ENCODE peak calls at places on chromosomes 5 and 9, in eight cellular contexts. One of them, this sample, is unnamed. For H3K9me3, the result is how much of the 10 kb centered on the place peaks cover.

GRCh38 chr9:84403288-84403687 is 62.7 kb upstream of the SLC28A3 start:
- DNase-seq in heart right ventricle: no peak
- DNase-seq in A549: no peak
- DNase-seq in testis: no peak
- DNase-seq in neuronal stem cell: no peak
- DNase-seq in MM.1S: no peak
- DNase-seq in adipocyte: no peak
- DNase-seq in CD4-positive, alpha-beta T cell: no peak
- DNase-seq in this sample: no peak

GRCh38 chr9:18184034-18184800 is 289.7 kb upstream of the ADAMTSL1 start:
- DNase-seq in MM.1S: no peak
- DNase-seq in testis: no peak
- DNase-seq in A549: no peak
- DNase-seq in CD4-positive, alpha-beta T cell: no peak
- DNase-seq in adipocyte: peak
- DNase-seq in neuronal stem cell: no peak
- DNase-seq in heart right ventricle: no peak
- DNase-seq in this sample: no peak

GRCh38 chr5:81948349-81948748 is 23.5 kb upstream of the ATG10 start:
- DNase-seq in MM.1S: no peak
- DNase-seq in A549: no peak
- DNase-seq in adipocyte: peak
- DNase-seq in neuronal stem cell: no peak
- DNase-seq in testis: no peak
- DNase-seq in CD4-positive, alpha-beta T cell: no peak
- DNase-seq in heart right ventricle: no peak
- DNase-seq in this sample: no peak

GRCh38 chr9:94927048-94927761 is 200.7 kb downstream of the AOPEP start:
- DNase-seq in MM.1S: no peak
- DNase-seq in CD4-positive, alpha-beta T cell: no peak
- DNase-seq in A549: no peak
- DNase-seq in heart right ventricle: no peak
- DNase-seq in neuronal stem cell: no peak
- DNase-seq in testis: no peak
- DNase-seq in adipocyte: no peak
- DNase-seq in this sample: no peak

GRCh38 chr9:136567651-136568287 is 21.9 kb upstream of the NOTCH1 start:
- DNase-seq in neuronal stem cell: no peak
- DNase-seq in testis: peak
- DNase-seq in adipocyte: peak
- DNase-seq in CD4-positive, alpha-beta T cell: no peak
- DNase-seq in A549: peak
- DNase-seq in MM.1S: no peak
- DNase-seq in heart right ventricle: peak
- DNase-seq in this sample: no peak

GRCh38 chr5:134585966-134586365 is 46.7 kb downstream of the SAR1B start:
- DNase-seq in testis: no peak
- DNase-seq in neuronal stem cell: no peak
- DNase-seq in heart right ventricle: no peak
- DNase-seq in A549: no peak
- DNase-seq in CD4-positive, alpha-beta T cell: no peak
- DNase-seq in MM.1S: no peak
- DNase-seq in adipocyte: no peak
- DNase-seq in this sample: no peak

GRCh38 chr9:19485193-19485592 is 76.4 kb downstream of the ACER2 start:
- DNase-seq in CD4-positive, alpha-beta T cell: no peak
- DNase-seq in MM.1S: no peak
- DNase-seq in testis: no peak
- DNase-seq in neuronal stem cell: no peak
- DNase-seq in A549: no peak
- DNase-seq in adipocyte: no peak
- DNase-seq in heart right ventricle: no peak
- DNase-seq in this sample: no peak

GRCh38 chr9:71353723-71354122 is 232.3 kb upstream of the TRPM3 start:
- DNase-seq in testis: no peak
- DNase-seq in heart right ventricle: no peak
- DNase-seq in MM.1S: peak
- DNase-seq in CD4-positive, alpha-beta T cell: no peak
- DNase-seq in adipocyte: peak
- DNase-seq in neuronal stem cell: no peak
- DNase-seq in A549: no peak
- DNase-seq in this sample: no peak

GRCh38 chr5:87081511-87082372 is 185.9 kb upstream of the RASA1 start:
- DNase-seq in adipocyte: no peak
- DNase-seq in testis: peak
- DNase-seq in heart right ventricle: no peak
- DNase-seq in CD4-positive, alpha-beta T cell: no peak
- DNase-seq in MM.1S: peak
- DNase-seq in neuronal stem cell: no peak
- DNase-seq in A549: no peak
- DNase-seq in this sample: no peak

DNA sequence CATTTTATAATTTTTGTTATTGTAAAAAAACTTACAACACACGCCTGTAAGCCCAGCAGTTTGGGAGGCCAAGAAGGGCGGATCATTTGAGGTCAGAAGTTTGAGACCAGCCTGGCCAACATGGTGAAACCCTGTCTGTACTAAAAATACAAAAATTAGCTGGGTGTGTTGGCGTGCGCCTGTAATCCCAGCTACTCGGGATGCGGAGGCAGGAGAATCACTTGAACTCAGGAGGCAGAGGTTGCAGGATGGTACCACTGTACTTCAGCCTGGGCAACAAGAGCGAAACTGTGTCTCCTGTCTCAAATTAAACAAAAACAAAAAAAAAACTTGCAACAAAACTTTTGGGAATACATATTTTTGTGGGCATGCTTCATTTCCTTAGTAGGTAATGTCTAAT is 164.6 kb downstream of the CACNA1B start:
- DNase-seq in heart right ventricle: no peak
- DNase-seq in neuronal stem cell: no peak
- DNase-seq in A549: no peak
- DNase-seq in adipocyte: no peak
- DNase-seq in testis: no peak
- DNase-seq in MM.1S: no peak
- DNase-seq in CD4-positive, alpha-beta T cell: no peak
- DNase-seq in this sample: no peak
- H3K9me3 ChIP-seq in heart right ventricle: under half
- H3K9me3 ChIP-seq in neuronal stem cell: under half
- H3K9me3 ChIP-seq in A549: under half
- H3K9me3 ChIP-seq in adipocyte: under half
- H3K9me3 ChIP-seq in testis: under half
- H3K9me3 ChIP-seq in MM.1S: under half
- H3K9me3 ChIP-seq in CD4-positive, alpha-beta T cell: under half
- H3K9me3 ChIP-seq in this sample: under half

GRCh38 chr5:148259288-148259687 is 9.3 kb upstream of the SPINK13 start:
- DNase-seq in MM.1S: no peak
- DNase-seq in adipocyte: no peak
- DNase-seq in heart right ventricle: no peak
- DNase-seq in testis: no peak
- DNase-seq in CD4-positive, alpha-beta T cell: no peak
- DNase-seq in neuronal stem cell: no peak
- DNase-seq in A549: no peak
- DNase-seq in this sample: no peak

GRCh38 chr5:148261221-148261620 is 7.4 kb upstream of the SPINK13 start:
- DNase-seq in CD4-positive, alpha-beta T cell: no peak
- DNase-seq in adipocyte: no peak
- DNase-seq in testis: no peak
- DNase-seq in heart right ventricle: no peak
- DNase-seq in MM.1S: no peak
- DNase-seq in neuronal stem cell: no peak
- DNase-seq in A549: no peak
- DNase-seq in this sample: no peak

DNA sequence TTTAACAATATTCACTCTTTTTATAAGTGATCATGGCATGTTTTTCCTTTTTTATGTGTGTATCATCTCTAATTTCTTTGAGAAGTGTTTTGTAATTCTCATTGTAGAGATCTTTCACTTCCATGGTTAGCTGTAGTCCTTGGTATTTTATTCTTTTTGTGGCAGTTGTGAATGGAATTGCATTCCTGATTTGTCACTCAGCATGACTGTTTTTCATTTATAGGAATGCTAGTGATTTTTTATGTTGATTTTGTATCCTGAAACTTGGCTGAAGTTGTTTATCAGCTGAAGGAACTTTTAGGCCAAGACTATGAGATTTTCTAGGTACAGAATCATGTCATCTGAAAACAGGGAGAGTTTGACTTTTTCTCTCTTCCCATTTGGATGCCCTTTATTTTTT is 13.1 kb upstream of the SPINK13 start:
- DNase-seq in adipocyte: peak
- DNase-seq in MM.1S: no peak
- DNase-seq in heart right ventricle: no peak
- DNase-seq in neuronal stem cell: no peak
- DNase-seq in CD4-positive, alpha-beta T cell: no peak
- DNase-seq in A549: no peak
- DNase-seq in testis: no peak
- DNase-seq in this sample: no peak
- H3K9me3 ChIP-seq in adipocyte: under half
- H3K9me3 ChIP-seq in MM.1S: under half
- H3K9me3 ChIP-seq in heart right ventricle: under half
- H3K9me3 ChIP-seq in neuronal stem cell: under half
- H3K9me3 ChIP-seq in CD4-positive, alpha-beta T cell: under half
- H3K9me3 ChIP-seq in A549: under half
- H3K9me3 ChIP-seq in testis: under half
- H3K9me3 ChIP-seq in this sample: under half

GRCh38 chr5:180250329-180250728 is 41.3 kb upstream of the RASGEF1C start:
- DNase-seq in testis: no peak
- DNase-seq in neuronal stem cell: no peak
- DNase-seq in heart right ventricle: no peak
- DNase-seq in adipocyte: no peak
- DNase-seq in MM.1S: no peak
- DNase-seq in CD4-positive, alpha-beta T cell: no peak
- DNase-seq in A549: no peak
- DNase-seq in this sample: no peak

GRCh38 chr5:180251887-180252286 is 40.0 kb downstream of the MAPK9 start:
- DNase-seq in CD4-positive, alpha-beta T cell: no peak
- DNase-seq in MM.1S: no peak
- DNase-seq in testis: no peak
- DNase-seq in neuronal stem cell: no peak
- DNase-seq in A549: no peak
- DNase-seq in adipocyte: no peak
- DNase-seq in heart right ventricle: no peak
- DNase-seq in this sample: no peak

GRCh38 chr5:180253036-180253824 is 38.7 kb downstream of the MAPK9 start:
- DNase-seq in testis: no peak
- DNase-seq in heart right ventricle: no peak
- DNase-seq in CD4-positive, alpha-beta T cell: no peak
- DNase-seq in A549: no peak
- DNase-seq in neuronal stem cell: no peak
- DNase-seq in adipocyte: no peak
- DNase-seq in MM.1S: no peak
- DNase-seq in this sample: no peak

GRCh38 chr5:180251141-180251540 is 40.7 kb downstream of the MAPK9 start:
- DNase-seq in testis: no peak
- DNase-seq in CD4-positive, alpha-beta T cell: no peak
- DNase-seq in MM.1S: no peak
- DNase-seq in neuronal stem cell: no peak
- DNase-seq in A549: no peak
- DNase-seq in heart right ventricle: no peak
- DNase-seq in adipocyte: no peak
- DNase-seq in this sample: no peak
- H3K9me3 ChIP-seq in testis: under half
- H3K9me3 ChIP-seq in CD4-positive, alpha-beta T cell: half or more
- H3K9me3 ChIP-seq in MM.1S: under half
- H3K9me3 ChIP-seq in neuronal stem cell: half or more
- H3K9me3 ChIP-seq in A549: half or more
- H3K9me3 ChIP-seq in heart right ventricle: half or more
- H3K9me3 ChIP-seq in adipocyte: half or more
- H3K9me3 ChIP-seq in this sample: under half

DNA sequence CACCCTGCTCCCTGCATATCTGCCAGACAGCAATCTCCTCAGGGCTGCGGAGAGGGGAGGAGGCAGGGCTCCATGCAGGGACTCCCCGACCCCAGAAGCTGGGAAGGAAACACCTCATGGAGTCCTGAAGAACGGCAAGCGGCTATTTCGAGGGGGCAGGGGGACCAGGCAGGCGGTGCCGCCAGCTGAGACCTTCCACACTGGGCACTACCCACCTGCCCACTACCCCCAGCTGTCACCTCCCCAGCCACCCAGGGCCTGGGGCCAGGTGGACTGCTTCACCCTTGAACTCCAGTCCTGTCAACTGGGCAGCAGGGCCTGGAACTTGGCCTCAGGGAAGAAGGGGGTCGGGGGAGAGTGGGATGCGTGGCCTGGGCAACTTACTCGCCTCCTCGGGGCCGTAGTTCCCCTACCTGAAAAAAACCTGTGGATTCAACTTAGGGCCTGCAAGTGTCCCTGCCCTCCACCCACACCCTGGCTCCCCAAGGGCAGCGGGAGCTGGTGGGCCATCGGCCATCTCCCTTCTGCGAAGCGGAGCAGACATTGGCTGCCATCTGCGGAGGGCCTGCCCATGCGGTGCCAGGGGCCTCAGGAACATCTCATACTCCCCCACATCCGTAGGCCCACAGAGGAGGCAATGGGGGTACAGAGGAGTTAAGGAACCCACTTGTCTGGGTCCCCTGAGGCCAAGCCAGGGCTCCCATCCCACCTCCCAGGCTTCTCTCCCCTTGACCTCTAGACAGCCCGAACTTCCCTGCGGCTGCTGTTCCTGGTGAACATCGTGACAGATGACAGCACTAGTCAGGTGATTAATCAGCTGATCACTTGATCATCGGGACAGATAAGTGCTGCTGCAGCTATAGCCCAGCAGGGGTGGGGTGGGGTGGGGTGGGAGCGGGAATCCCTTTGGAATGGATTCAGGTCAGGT is 18.5 kb upstream of the RALGDS start:
- DNase-seq in testis: no peak
- DNase-seq in CD4-positive, alpha-beta T cell: no peak
- DNase-seq in adipocyte: no peak
- DNase-seq in heart right ventricle: no peak
- DNase-seq in MM.1S: no peak
- DNase-seq in A549: no peak
- DNase-seq in neuronal stem cell: no peak
- DNase-seq in this sample: no peak
- H3K9me3 ChIP-seq in testis: under half
- H3K9me3 ChIP-seq in CD4-positive, alpha-beta T cell: under half
- H3K9me3 ChIP-seq in adipocyte: under half
- H3K9me3 ChIP-seq in heart right ventricle: under half
- H3K9me3 ChIP-seq in MM.1S: under half
- H3K9me3 ChIP-seq in A549: under half
- H3K9me3 ChIP-seq in neuronal stem cell: under half
- H3K9me3 ChIP-seq in this sample: under half

GRCh38 chr5:15183520-15183919 is 311.9 kb upstream of the ANKH start:
- DNase-seq in A549: no peak
- DNase-seq in CD4-positive, alpha-beta T cell: no peak
- DNase-seq in neuronal stem cell: no peak
- DNase-seq in heart right ventricle: no peak
- DNase-seq in MM.1S: no peak
- DNase-seq in testis: no peak
- DNase-seq in adipocyte: peak
- DNase-seq in this sample: peak
- H3K9me3 ChIP-seq in A549: under half
- H3K9me3 ChIP-seq in CD4-positive, alpha-beta T cell: under half
- H3K9me3 ChIP-seq in neuronal stem cell: under half
- H3K9me3 ChIP-seq in heart right ventricle: under half
- H3K9me3 ChIP-seq in MM.1S: under half
- H3K9me3 ChIP-seq in testis: under half
- H3K9me3 ChIP-seq in adipocyte: under half
- H3K9me3 ChIP-seq in this sample: under half

This sample was measured in WERI-Rb-1.